ENCODE peak calls at places on chromosomes 3 and 15, in five cellular contexts. U is adipocyte, R is astrocyte of the cerebellum, W is neural crest cell, O is amniotic epithelial cell. A is an unnamed sample.
A peak's percentile ranks its signal among the peaks of the same experiment; 100 is the strongest.

GRCh38 chr3:126119008-126119675 is 35.2 kb upstream of the SLC41A3 start:
- DNase-seq in W (no peak), U (no peak), O (no peak), R (no peak), A (no peak)

GRCh38 chr15:60479711-60480110 is 769 bp upstream of the ICE2 start:
- DNase-seq in O (no peak), R (no peak), W (no peak), U (no peak), A (peak; percentile 11)

GRCh38 chr3:118671192-118671591 is 363.5 kb downstream of the IGSF11 start:
- DNase-seq in W (no peak), R (no peak), U (no peak), O (no peak), A (no peak)

GRCh38 chr15:92361321-92362090 is 32.2 kb upstream of the ST8SIA2 start:
- DNase-seq in W (no peak), R (no peak), O (no peak), U (no peak), A (no peak)

GRCh38 chr15:87877114-87877810 is 379.3 kb downstream of the NTRK3 start:
- DNase-seq in W (no peak), O (peak; percentile 97), U (no peak), R (peak; percentile 26), A (no peak)

GRCh38 chr3:150365132-150365604 is 42.9 kb upstream of the TSC22D2 start:
- DNase-seq in U (no peak), W (no peak), O (peak; percentile 68), R (no peak), A (no peak)

GRCh38 chr3:152156880-152157279 is 111.8 kb upstream of the MBNL1 start:
- DNase-seq in W (no peak), O (no peak), R (no peak), U (no peak), A (no peak)

GRCh38 chr3:25033407-25034029 is 394.5 kb upstream of the RARB start:
- DNase-seq in W (peak; percentile 26), U (peak; percentile 50), O (peak; percentile 11), R (no peak), A (peak; percentile 79)

GRCh38 chr3:150739200-150739863 is 23.6 kb downstream of the SIAH2 start:
- DNase-seq in O (no peak), R (no peak), U (no peak), W (no peak), A (no peak)

GRCh38 chr3:59809750-59810444 is 760.1 kb upstream of the CFAP20DC start:
- DNase-seq in R (peak; percentile 55), U (peak; percentile 58), W (no peak), O (peak; percentile 10), A (no peak)

GRCh38 chr3:79113821-79114220 is 654.0 kb downstream of the ROBO1 start:
- DNase-seq in U (no peak), O (no peak), R (no peak), W (no peak), A (no peak)

A was measured in neural progenitor cell.